ENCODE peak calls at places on chromosomes 16 and 17, in seven cellular contexts. One of them, this sample, is unnamed. For H3K27me3, the result is how much of the 10 kb centered on the place peaks cover.

GRCh38 chr17:67800495-67800928 is 24.8 kb upstream of the BPTF start:
- DNase-seq in transverse colon: peak
- DNase-seq in BE2C: peak
- DNase-seq in tibial artery: peak
- DNase-seq in heart right ventricle: peak
- DNase-seq in lower lobe of right lung: peak
- DNase-seq in heart left ventricle: peak
- DNase-seq in this sample: peak

GRCh38 chr17:2883544-2884203 is 87.4 kb downstream of the RAP1GAP2 start:
- DNase-seq in heart left ventricle: peak
- DNase-seq in lower lobe of right lung: no peak
- DNase-seq in BE2C: peak
- DNase-seq in tibial artery: no peak
- DNase-seq in transverse colon: no peak
- DNase-seq in heart right ventricle: peak
- DNase-seq in this sample: peak

GRCh38 chr17:3659541-3660111 is 8.8 kb downstream of the TAX1BP3 start:
- DNase-seq in heart right ventricle: peak
- DNase-seq in heart left ventricle: peak
- DNase-seq in transverse colon: peak
- DNase-seq in lower lobe of right lung: no peak
- DNase-seq in BE2C: no peak
- DNase-seq in tibial artery: peak
- DNase-seq in this sample: peak

GRCh38 chr17:60065867-60066266 is 12.9 kb downstream of the HEATR6 start:
- DNase-seq in heart left ventricle: no peak
- DNase-seq in lower lobe of right lung: no peak
- DNase-seq in heart right ventricle: no peak
- DNase-seq in BE2C: no peak
- DNase-seq in transverse colon: no peak
- DNase-seq in tibial artery: no peak
- DNase-seq in this sample: peak

GRCh38 chr17:4301066-4301465 is 37.3 kb upstream of the ANKFY1 start:
- DNase-seq in heart left ventricle: peak
- DNase-seq in heart right ventricle: peak
- DNase-seq in BE2C: no peak
- DNase-seq in transverse colon: no peak
- DNase-seq in lower lobe of right lung: no peak
- DNase-seq in tibial artery: no peak
- DNase-seq in this sample: no peak

GRCh38 chr17:77476920-77477805 is 336.4 kb downstream of the SEC14L1 start:
- DNase-seq in transverse colon: peak
- DNase-seq in lower lobe of right lung: no peak
- DNase-seq in heart left ventricle: peak
- DNase-seq in heart right ventricle: peak
- DNase-seq in BE2C: peak
- DNase-seq in tibial artery: peak
- DNase-seq in this sample: peak

GRCh38 chr17:45983614-45984310 is 15.3 kb upstream of the STH start:
- DNase-seq in tibial artery: no peak
- DNase-seq in heart left ventricle: peak
- DNase-seq in lower lobe of right lung: no peak
- DNase-seq in BE2C: no peak
- DNase-seq in transverse colon: no peak
- DNase-seq in heart right ventricle: no peak
- DNase-seq in this sample: no peak

GRCh38 chr17:64214950-64215349 is 48.1 kb downstream of the TEX2 start:
- DNase-seq in heart right ventricle: no peak
- DNase-seq in lower lobe of right lung: no peak
- DNase-seq in BE2C: no peak
- DNase-seq in heart left ventricle: no peak
- DNase-seq in transverse colon: no peak
- DNase-seq in tibial artery: no peak
- DNase-seq in this sample: no peak

GRCh38 chr16:15899538-15900100 is 11.2 kb upstream of the CEP20 start:
- DNase-seq in heart right ventricle: no peak
- DNase-seq in tibial artery: no peak
- DNase-seq in lower lobe of right lung: peak
- DNase-seq in transverse colon: peak
- DNase-seq in BE2C: no peak
- DNase-seq in heart left ventricle: no peak
- DNase-seq in this sample: peak

GRCh38 chr17:15350777-15351486 is 9.5 kb upstream of the TEKT3 start:
- DNase-seq in heart right ventricle: no peak
- DNase-seq in lower lobe of right lung: no peak
- DNase-seq in BE2C: peak
- DNase-seq in tibial artery: no peak
- DNase-seq in transverse colon: peak
- DNase-seq in heart left ventricle: no peak
- DNase-seq in this sample: no peak

GRCh38 chr17:11598274-11599221 is at the start of gene DNAH9:
- DNase-seq in tibial artery: peak
- DNase-seq in BE2C: peak
- DNase-seq in heart right ventricle: peak
- DNase-seq in transverse colon: peak
- DNase-seq in heart left ventricle: peak
- DNase-seq in lower lobe of right lung: peak
- DNase-seq in this sample: peak

GRCh38 chr17:76995352-76996105 is 127.3 kb downstream of the MGAT5B start:
- DNase-seq in lower lobe of right lung: no peak
- DNase-seq in heart left ventricle: no peak
- DNase-seq in heart right ventricle: no peak
- DNase-seq in BE2C: no peak
- DNase-seq in tibial artery: no peak
- DNase-seq in transverse colon: no peak
- DNase-seq in this sample: no peak

GRCh38 chr16:11224894-11225676 is 30.9 kb downstream of the SOCS1 start:
- DNase-seq in heart right ventricle: peak
- DNase-seq in lower lobe of right lung: peak
- DNase-seq in tibial artery: no peak
- DNase-seq in transverse colon: peak
- DNase-seq in BE2C: no peak
- DNase-seq in heart left ventricle: peak
- DNase-seq in this sample: no peak

GRCh38 chr17:39513256-39513655 is 52.0 kb downstream of the CDK12 start:
- DNase-seq in transverse colon: no peak
- DNase-seq in heart left ventricle: no peak
- DNase-seq in tibial artery: no peak
- DNase-seq in heart right ventricle: no peak
- DNase-seq in lower lobe of right lung: no peak
- DNase-seq in BE2C: no peak
- DNase-seq in this sample: no peak

GRCh38 chr17:40602445-40603443 is 37.5 kb upstream of the CCR7 start:
- DNase-seq in heart right ventricle: no peak
- DNase-seq in transverse colon: no peak
- DNase-seq in BE2C: no peak
- DNase-seq in lower lobe of right lung: no peak
- DNase-seq in heart left ventricle: no peak
- DNase-seq in tibial artery: no peak
- DNase-seq in this sample: no peak

GRCh38 chr17:48294989-48295892 is 134.8 kb downstream of the SKAP1 start:
- DNase-seq in BE2C: no peak
- DNase-seq in heart left ventricle: no peak
- DNase-seq in heart right ventricle: no peak
- DNase-seq in lower lobe of right lung: no peak
- DNase-seq in transverse colon: no peak
- DNase-seq in tibial artery: no peak
- DNase-seq in this sample: peak

GRCh38 chr17:60410001-60410400 is 12.3 kb upstream of the CHCT1 start:
- DNase-seq in heart right ventricle: no peak
- DNase-seq in lower lobe of right lung: no peak
- DNase-seq in transverse colon: no peak
- DNase-seq in BE2C: no peak
- DNase-seq in heart left ventricle: no peak
- DNase-seq in tibial artery: no peak
- DNase-seq in this sample: no peak

GRCh38 chr16:4032768-4033167 is 83.5 kb downstream of the ADCY9 start:
- DNase-seq in heart left ventricle: peak
- DNase-seq in BE2C: no peak
- DNase-seq in transverse colon: peak
- DNase-seq in tibial artery: peak
- DNase-seq in lower lobe of right lung: peak
- DNase-seq in heart right ventricle: peak
- DNase-seq in this sample: peak

GRCh38 chr17:56431736-56432135 is 161.8 kb upstream of the NOG start:
- DNase-seq in transverse colon: no peak
- DNase-seq in heart left ventricle: no peak
- DNase-seq in BE2C: no peak
- DNase-seq in tibial artery: no peak
- DNase-seq in heart right ventricle: no peak
- DNase-seq in lower lobe of right lung: no peak
- DNase-seq in this sample: no peak

GRCh38 chr17:55259684-55260111 is 5.1 kb upstream of the HLF start:
- DNase-seq in heart left ventricle: no peak
- DNase-seq in heart right ventricle: no peak
- DNase-seq in lower lobe of right lung: no peak
- DNase-seq in tibial artery: no peak
- DNase-seq in BE2C: no peak
- DNase-seq in transverse colon: no peak
- DNase-seq in this sample: no peak

GRCh38 chr16:19696312-19696711 is 21.7 kb downstream of the KNOP1 start:
- DNase-seq in heart right ventricle: peak
- DNase-seq in transverse colon: peak
- DNase-seq in tibial artery: peak
- DNase-seq in lower lobe of right lung: peak
- DNase-seq in heart left ventricle: peak
- DNase-seq in BE2C: no peak
- DNase-seq in this sample: peak

GRCh38 chr17:77405867-77406513 is 265.2 kb downstream of the SEC14L1 start:
- DNase-seq in transverse colon: no peak
- DNase-seq in heart left ventricle: no peak
- DNase-seq in heart right ventricle: no peak
- DNase-seq in lower lobe of right lung: no peak
- DNase-seq in BE2C: no peak
- DNase-seq in tibial artery: no peak
- DNase-seq in this sample: no peak

GRCh38 chr16:4771646-4772045 is 4.7 kb upstream of the ZNF500 start:
- DNase-seq in BE2C: no peak
- DNase-seq in transverse colon: no peak
- DNase-seq in heart right ventricle: no peak
- DNase-seq in heart left ventricle: no peak
- DNase-seq in lower lobe of right lung: no peak
- DNase-seq in tibial artery: no peak
- DNase-seq in this sample: no peak

GRCh38 chr17:81388612-81389367 is 6.5 kb upstream of the BAHCC1 start:
- DNase-seq in heart right ventricle: peak
- DNase-seq in tibial artery: no peak
- DNase-seq in heart left ventricle: peak
- DNase-seq in lower lobe of right lung: no peak
- DNase-seq in BE2C: peak
- DNase-seq in transverse colon: no peak
- DNase-seq in this sample: no peak
- H3K27me3 ChIP-seq in heart right ventricle: under half
- H3K27me3 ChIP-seq in tibial artery: under half
- H3K27me3 ChIP-seq in heart left ventricle: under half
- H3K27me3 ChIP-seq in lower lobe of right lung: under half
- H3K27me3 ChIP-seq in BE2C: under half
- H3K27me3 ChIP-seq in transverse colon: under half
- H3K27me3 ChIP-seq in this sample: under half

DNA sequence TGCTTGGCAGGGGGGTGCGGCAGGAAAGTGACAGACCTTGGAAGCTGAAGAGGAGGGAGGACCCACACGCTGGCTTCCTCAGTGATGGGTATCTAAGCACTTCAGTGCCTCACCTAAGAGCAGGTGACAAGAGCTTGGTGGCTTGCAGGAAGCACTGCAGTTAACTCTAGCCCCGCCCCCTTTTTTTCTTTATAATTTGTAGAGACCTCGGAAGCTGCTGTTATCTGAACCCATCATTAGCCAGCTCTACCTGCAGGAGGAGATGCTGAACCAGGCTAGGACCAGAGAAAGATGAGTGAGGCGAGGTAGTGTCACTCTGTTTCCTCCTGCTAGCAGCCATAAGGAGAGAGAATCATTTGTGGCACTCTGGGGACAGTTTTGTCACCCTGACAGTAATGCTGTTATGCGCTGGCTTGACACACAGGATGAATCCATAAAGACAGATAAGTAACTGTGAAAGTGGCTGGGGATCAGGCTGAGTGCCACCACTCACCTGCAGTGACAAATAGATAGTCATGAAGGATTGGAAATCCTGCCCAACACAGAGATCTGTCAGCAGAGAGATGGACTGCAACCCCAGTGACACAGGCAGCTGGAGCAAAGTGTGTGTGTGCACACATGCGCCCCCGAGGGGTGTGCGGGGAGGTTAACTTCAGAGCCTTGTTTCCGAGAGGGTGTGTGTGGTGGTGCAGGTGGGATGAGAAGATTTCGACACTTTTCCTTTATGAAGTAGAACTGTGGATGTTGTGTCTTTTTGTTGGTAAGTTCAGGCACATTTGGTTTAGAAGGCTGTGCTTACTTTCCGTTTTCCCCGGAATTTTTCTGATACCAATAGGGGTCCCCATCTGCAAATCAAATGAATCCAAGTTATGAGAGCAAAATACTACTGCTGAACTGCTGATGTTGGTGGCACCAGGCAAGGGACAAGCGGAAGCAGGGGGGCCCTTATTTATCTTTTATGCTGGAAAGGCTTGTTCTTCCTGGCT is 223.9 kb downstream of the IRX3 start:
- DNase-seq in BE2C: peak
- DNase-seq in heart left ventricle: no peak
- DNase-seq in heart right ventricle: no peak
- DNase-seq in tibial artery: no peak
- DNase-seq in transverse colon: no peak
- DNase-seq in lower lobe of right lung: no peak
- DNase-seq in this sample: no peak
- TF ChIP-seq CTCF in BE2C: peak
- TF ChIP-seq CTCF in heart left ventricle: no peak
- TF ChIP-seq CTCF in heart right ventricle: no peak
- TF ChIP-seq CTCF in tibial artery: no peak
- TF ChIP-seq CTCF in transverse colon: no peak
- TF ChIP-seq CTCF in lower lobe of right lung: no peak
- TF ChIP-seq CTCF in this sample: no peak

GRCh38 chr16:47938272-47938671 is 217.5 kb downstream of the ABCC12 start:
- DNase-seq in transverse colon: no peak
- DNase-seq in BE2C: no peak
- DNase-seq in heart left ventricle: no peak
- DNase-seq in tibial artery: no peak
- DNase-seq in heart right ventricle: no peak
- DNase-seq in lower lobe of right lung: no peak
- DNase-seq in this sample: no peak
- H3K27me3 ChIP-seq in transverse colon: under half
- H3K27me3 ChIP-seq in BE2C: under half
- H3K27me3 ChIP-seq in heart left ventricle: under half
- H3K27me3 ChIP-seq in tibial artery: under half
- H3K27me3 ChIP-seq in heart right ventricle: under half
- H3K27me3 ChIP-seq in lower lobe of right lung: under half
- H3K27me3 ChIP-seq in this sample: under half

DNA sequence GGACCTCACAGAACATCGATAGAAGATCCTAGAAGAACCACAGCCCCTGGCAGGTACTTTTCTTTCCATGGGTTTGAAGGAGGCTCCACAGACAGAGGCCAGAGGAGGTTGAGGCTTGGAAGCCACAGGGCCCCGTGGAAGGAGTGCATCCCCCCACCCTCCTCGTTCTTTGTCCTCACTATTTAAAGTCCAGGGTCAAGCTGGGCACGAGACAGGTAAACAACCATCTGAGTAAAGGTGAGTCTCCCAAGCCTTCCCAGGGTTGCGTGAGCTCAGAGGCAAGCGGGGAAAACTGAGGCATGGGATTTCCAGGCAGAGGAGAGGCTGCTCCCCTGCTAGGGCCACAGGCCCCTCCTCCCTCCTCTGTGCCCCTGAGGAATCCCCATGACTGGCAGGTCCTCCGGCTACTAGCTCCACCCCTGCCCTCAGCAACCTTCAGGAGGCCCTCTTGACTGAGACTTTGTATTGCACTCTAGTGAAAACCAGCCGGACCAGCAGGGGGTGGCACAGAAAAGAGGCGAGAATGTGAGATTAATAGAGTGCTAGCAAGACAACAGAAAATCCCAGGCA is 927 bp upstream of the SULT1A2 start:
- DNase-seq in BE2C: no peak
- DNase-seq in heart right ventricle: no peak
- DNase-seq in lower lobe of right lung: peak
- DNase-seq in heart left ventricle: no peak
- DNase-seq in transverse colon: no peak
- DNase-seq in tibial artery: no peak
- DNase-seq in this sample: no peak
- TF ChIP-seq CTCF in BE2C: no peak
- TF ChIP-seq CTCF in heart right ventricle: no peak
- TF ChIP-seq CTCF in lower lobe of right lung: peak
- TF ChIP-seq CTCF in heart left ventricle: no peak
- TF ChIP-seq CTCF in transverse colon: no peak
- TF ChIP-seq CTCF in tibial artery: no peak
- TF ChIP-seq CTCF in this sample: no peak